ENCODE peak calls at places on chromosomes 11 and 22, in four cellular contexts. One of them, this sample, is unnamed.

GRCh38 chr11:92941676-92942571 is 27.5 kb upstream of the MTNR1B start:
- DNase-seq in tibial artery: no peak
- DNase-seq in cardiac fibroblast: peak; percentile 60
- DNase-seq in H1: no peak
- DNase-seq in this sample: peak; percentile 44

GRCh38 chr22:42632096-42632495 is 8.3 kb downstream of the ATP5MGL start:
- DNase-seq in tibial artery: no peak
- DNase-seq in cardiac fibroblast: peak; percentile 22
- DNase-seq in H1: no peak
- DNase-seq in this sample: no peak

GRCh38 chr11:57476883-57477506 is 16.7 kb downstream of the RTN4RL2 start:
- DNase-seq in tibial artery: no peak
- DNase-seq in cardiac fibroblast: no peak
- DNase-seq in H1: no peak
- DNase-seq in this sample: peak; percentile 34

GRCh38 chr22:41742918-41743317 is 43.6 kb downstream of the MEI1 start:
- DNase-seq in tibial artery: no peak
- DNase-seq in cardiac fibroblast: no peak
- DNase-seq in H1: no peak
- DNase-seq in this sample: no peak

GRCh38 chr11:112610996-112611795 is 350.0 kb upstream of the NCAM1 start:
- DNase-seq in tibial artery: no peak
- DNase-seq in cardiac fibroblast: peak; percentile 29
- DNase-seq in H1: no peak
- DNase-seq in this sample: peak; percentile 5

GRCh38 chr11:110598725-110599124 is 113.5 kb downstream of the ARHGAP20 start:
- DNase-seq in tibial artery: no peak
- DNase-seq in cardiac fibroblast: no peak
- DNase-seq in H1: no peak
- DNase-seq in this sample: no peak

GRCh38 chr22:39558254-39558727 is 12.3 kb upstream of the CACNA1I start:
- DNase-seq in tibial artery: no peak
- DNase-seq in cardiac fibroblast: no peak
- DNase-seq in H1: no peak
- DNase-seq in this sample: no peak

GRCh38 chr11:24043842-24044241 is 453.0 kb upstream of the LUZP2 start:
- DNase-seq in tibial artery: no peak
- DNase-seq in cardiac fibroblast: no peak
- DNase-seq in H1: peak; percentile 1
- DNase-seq in this sample: no peak

GRCh38 chr22:48881326-48881980 is 946.2 kb downstream of the BRD1 start:
- DNase-seq in tibial artery: no peak
- DNase-seq in cardiac fibroblast: no peak
- DNase-seq in H1: no peak
- DNase-seq in this sample: no peak

GRCh38 chr11:2767751-2768150 is 68.0 kb upstream of the KCNQ1OT1 start:
- DNase-seq in tibial artery: no peak
- DNase-seq in cardiac fibroblast: no peak
- DNase-seq in H1: no peak
- DNase-seq in this sample: no peak

GRCh38 chr11:113907681-113908080 is 3.1 kb downstream of the HTR3B start:
- DNase-seq in tibial artery: no peak
- DNase-seq in cardiac fibroblast: no peak
- DNase-seq in H1: no peak
- DNase-seq in this sample: no peak

GRCh38 chr11:129277216-129277838 is 85.2 kb upstream of the ARHGAP32 start:
- DNase-seq in tibial artery: no peak
- DNase-seq in cardiac fibroblast: no peak
- DNase-seq in H1: no peak
- DNase-seq in this sample: peak; percentile 18

GRCh38 chr22:19849800-19850481 is 4.7 kb downstream of the GNB1L start:
- DNase-seq in tibial artery: no peak
- DNase-seq in cardiac fibroblast: no peak
- DNase-seq in H1: no peak
- DNase-seq in this sample: no peak

GRCh38 chr11:123228489-123229163 is 33.6 kb upstream of the CLMP start:
- DNase-seq in tibial artery: no peak
- DNase-seq in cardiac fibroblast: no peak
- DNase-seq in H1: no peak
- DNase-seq in this sample: no peak

GRCh38 chr11:15970506-15971214 is 385.7 kb downstream of the SOX6 start:
- DNase-seq in tibial artery: no peak
- DNase-seq in cardiac fibroblast: peak; percentile 3
- DNase-seq in H1: no peak
- DNase-seq in this sample: no peak

GRCh38 chr11:1757861-1758610 is 5.7 kb downstream of the CTSD start:
- DNase-seq in tibial artery: no peak
- DNase-seq in cardiac fibroblast: no peak
- DNase-seq in H1: no peak
- DNase-seq in this sample: no peak

GRCh38 chr11:61027141-61027840 is 55.8 kb downstream of the CD6 start:
- DNase-seq in tibial artery: no peak
- DNase-seq in cardiac fibroblast: no peak
- DNase-seq in H1: no peak
- DNase-seq in this sample: no peak

GRCh38 chr11:76302707-76303395 is 78.1 kb downstream of the THAP12 start:
- DNase-seq in tibial artery: no peak
- DNase-seq in cardiac fibroblast: no peak
- DNase-seq in H1: no peak
- DNase-seq in this sample: no peak

GRCh38 chr22:49534386-49534785 is 293.3 kb downstream of the BRD1 start:
- DNase-seq in tibial artery: peak; percentile 3
- DNase-seq in cardiac fibroblast: no peak
- DNase-seq in H1: no peak
- DNase-seq in this sample: no peak

GRCh38 chr11:123302751-123303195 is 107.7 kb upstream of the CLMP start:
- DNase-seq in tibial artery: no peak
- DNase-seq in cardiac fibroblast: peak; percentile 71
- DNase-seq in H1: no peak
- DNase-seq in this sample: peak; percentile 59

GRCh38 chr11:111372538-111372937 is 6.5 kb downstream of the POU2AF1 start:
- DNase-seq in tibial artery: no peak
- DNase-seq in cardiac fibroblast: no peak
- DNase-seq in H1: no peak
- DNase-seq in this sample: no peak

GRCh38 chr11:3165152-3165705 is at the start of gene OSBPL5:
- DNase-seq in tibial artery: peak; percentile 79
- DNase-seq in cardiac fibroblast: peak; percentile 53
- DNase-seq in H1: no peak
- DNase-seq in this sample: peak; percentile 53

GRCh38 chr11:85316967-85317366 is 310.2 kb downstream of the DLG2 start:
- DNase-seq in tibial artery: no peak
- DNase-seq in cardiac fibroblast: no peak
- DNase-seq in H1: no peak
- DNase-seq in this sample: no peak

GRCh38 chr11:133901999-133902398 is 54.8 kb downstream of the IGSF9B start:
- DNase-seq in tibial artery: no peak
- DNase-seq in cardiac fibroblast: no peak
- DNase-seq in H1: no peak
- DNase-seq in this sample: no peak

GRCh38 chr22:20550851-20551744 is 43.7 kb downstream of the MED15 start:
- DNase-seq in tibial artery: peak; percentile 55
- DNase-seq in cardiac fibroblast: peak; percentile 82
- DNase-seq in H1: no peak
- DNase-seq in this sample: peak; percentile 89

GRCh38 chr22:47605886-47606285 is 843.4 kb downstream of the TBC1D22A start:
- DNase-seq in tibial artery: peak; percentile 0
- DNase-seq in cardiac fibroblast: no peak
- DNase-seq in H1: no peak
- DNase-seq in this sample: no peak

GRCh38 chr11:31887180-31887579 is 76.1 kb upstream of the PAX6 start:
- DNase-seq in tibial artery: no peak
- DNase-seq in cardiac fibroblast: no peak
- DNase-seq in H1: no peak
- DNase-seq in this sample: peak; percentile 5

GRCh38 chr22:19762315-19763140 is 1.9 kb downstream of the TBX1 start:
- DNase-seq in tibial artery: no peak
- DNase-seq in cardiac fibroblast: no peak
- DNase-seq in H1: no peak
- DNase-seq in this sample: no peak

DNA sequence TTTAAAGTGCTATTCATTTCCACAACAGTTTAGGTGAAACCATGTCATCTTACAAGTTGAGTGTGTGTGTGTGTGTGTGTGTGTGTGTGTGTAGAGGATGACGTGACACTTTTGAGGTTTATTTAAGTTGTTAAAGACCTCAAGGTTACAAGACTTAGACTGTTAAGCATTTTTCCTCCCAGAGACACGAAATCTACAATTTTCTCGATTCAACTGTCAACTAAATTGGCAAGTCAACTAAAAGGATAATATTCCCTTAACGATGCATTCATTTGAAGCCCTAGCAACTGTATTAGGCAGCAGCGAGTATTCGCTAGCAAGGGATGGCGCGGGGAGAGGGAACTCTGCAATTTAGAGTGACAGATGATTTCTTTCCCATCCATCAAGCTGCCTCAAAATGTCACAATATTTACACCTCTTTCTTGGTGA is 17.6 kb upstream of the BDNF start:
- DNase-seq in tibial artery: no peak
- DNase-seq in cardiac fibroblast: peak; percentile 40
- DNase-seq in H1: no peak
- DNase-seq in this sample: no peak
- H3K4me3 ChIP-seq in tibial artery: peak overlapping the region; percentile 58
- H3K4me3 ChIP-seq in cardiac fibroblast: peak overlapping the region; percentile 60
- H3K4me3 ChIP-seq in H1: peak overlapping the region; percentile 67
- H3K4me3 ChIP-seq in this sample: no peak overlapping the region

GRCh38 chr22:30555282-30556210 is 9.0 kb upstream of the SEC14L6 start:
- DNase-seq in tibial artery: no peak
- DNase-seq in cardiac fibroblast: no peak
- DNase-seq in H1: no peak
- DNase-seq in this sample: no peak

GRCh38 chr22:30556388-30556787 is 9.8 kb upstream of the SEC14L6 start:
- DNase-seq in tibial artery: no peak
- DNase-seq in cardiac fibroblast: no peak
- DNase-seq in H1: no peak
- DNase-seq in this sample: no peak

GRCh38 chr22:30553971-30554370 is 7.4 kb upstream of the SEC14L6 start:
- DNase-seq in tibial artery: no peak
- DNase-seq in cardiac fibroblast: no peak
- DNase-seq in H1: no peak
- DNase-seq in this sample: no peak

GRCh38 chr22:30559889-30560288 is 13.3 kb upstream of the SEC14L6 start:
- DNase-seq in tibial artery: no peak
- DNase-seq in cardiac fibroblast: no peak
- DNase-seq in H1: no peak
- DNase-seq in this sample: no peak

DNA sequence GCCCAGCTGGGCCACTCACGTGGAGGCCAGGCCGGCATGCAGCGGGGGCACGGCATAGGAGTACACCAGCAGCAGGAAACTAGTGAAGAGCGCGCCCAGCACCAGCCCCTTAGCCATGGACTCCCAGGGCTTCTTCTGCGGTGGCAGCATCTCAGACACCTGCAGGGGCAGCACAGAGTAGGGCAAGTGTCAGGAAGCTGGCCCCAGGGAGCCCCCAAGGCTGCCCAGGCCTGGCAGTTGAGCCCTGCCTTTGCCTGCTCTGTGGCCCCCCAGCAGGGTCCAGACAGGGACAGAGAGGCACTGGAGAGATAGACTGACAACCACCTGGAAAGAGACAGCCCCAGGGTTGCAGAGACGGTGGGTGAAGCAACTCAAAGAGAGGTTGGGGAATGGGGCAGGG is 10.7 kb upstream of the SEC14L6 start:
- DNase-seq in tibial artery: no peak
- DNase-seq in cardiac fibroblast: no peak
- DNase-seq in H1: no peak
- DNase-seq in this sample: no peak
- TF ChIP-seq CTCF in tibial artery: no peak
- TF ChIP-seq CTCF in cardiac fibroblast: no peak
- TF ChIP-seq CTCF in H1: peak; percentile 49
- TF ChIP-seq CTCF in this sample: no peak

GRCh38 chr22:35580351-35581022 is 36.6 kb downstream of the MB start:
- DNase-seq in tibial artery: no peak
- DNase-seq in cardiac fibroblast: no peak
- DNase-seq in H1: no peak
- DNase-seq in this sample: no peak

GRCh38 chr22:35582861-35583670 is 34.1 kb downstream of the MB start:
- DNase-seq in tibial artery: peak; percentile 32
- DNase-seq in cardiac fibroblast: peak; percentile 74
- DNase-seq in H1: no peak
- DNase-seq in this sample: peak; percentile 58

GRCh38 chr22:35582218-35582860 is 34.8 kb downstream of the MB start:
- DNase-seq in tibial artery: no peak
- DNase-seq in cardiac fibroblast: no peak
- DNase-seq in H1: no peak
- DNase-seq in this sample: no peak

GRCh38 chr22:35578836-35579575 is 38.1 kb downstream of the MB start:
- DNase-seq in tibial artery: no peak
- DNase-seq in cardiac fibroblast: no peak
- DNase-seq in H1: no peak
- DNase-seq in this sample: no peak

DNA sequence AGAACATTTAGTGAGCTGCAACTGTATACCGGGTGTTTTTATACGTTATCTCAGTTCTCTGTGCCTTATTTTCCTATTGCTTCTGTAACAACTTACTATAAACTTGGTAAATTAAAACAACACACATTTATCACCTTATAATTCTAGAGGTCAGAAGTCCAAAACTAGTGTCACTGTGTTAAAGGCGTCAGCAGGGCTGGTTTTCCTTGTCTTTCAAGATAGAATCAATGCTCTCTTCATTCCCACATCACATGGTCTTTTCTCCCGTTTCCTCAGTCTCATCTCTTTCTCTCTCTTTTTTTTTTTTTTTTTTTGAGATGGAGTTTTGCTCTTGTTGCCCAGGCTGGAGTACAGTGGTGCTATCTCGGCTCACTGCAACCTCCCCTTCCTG is 36.1 kb downstream of the MB start:
- DNase-seq in tibial artery: no peak
- DNase-seq in cardiac fibroblast: no peak
- DNase-seq in H1: no peak
- DNase-seq in this sample: no peak
- H3K4me3 ChIP-seq in tibial artery: no peak overlapping the region
- H3K4me3 ChIP-seq in cardiac fibroblast: no peak overlapping the region
- H3K4me3 ChIP-seq in H1: no peak overlapping the region
- H3K4me3 ChIP-seq in this sample: no peak overlapping the region

DNA sequence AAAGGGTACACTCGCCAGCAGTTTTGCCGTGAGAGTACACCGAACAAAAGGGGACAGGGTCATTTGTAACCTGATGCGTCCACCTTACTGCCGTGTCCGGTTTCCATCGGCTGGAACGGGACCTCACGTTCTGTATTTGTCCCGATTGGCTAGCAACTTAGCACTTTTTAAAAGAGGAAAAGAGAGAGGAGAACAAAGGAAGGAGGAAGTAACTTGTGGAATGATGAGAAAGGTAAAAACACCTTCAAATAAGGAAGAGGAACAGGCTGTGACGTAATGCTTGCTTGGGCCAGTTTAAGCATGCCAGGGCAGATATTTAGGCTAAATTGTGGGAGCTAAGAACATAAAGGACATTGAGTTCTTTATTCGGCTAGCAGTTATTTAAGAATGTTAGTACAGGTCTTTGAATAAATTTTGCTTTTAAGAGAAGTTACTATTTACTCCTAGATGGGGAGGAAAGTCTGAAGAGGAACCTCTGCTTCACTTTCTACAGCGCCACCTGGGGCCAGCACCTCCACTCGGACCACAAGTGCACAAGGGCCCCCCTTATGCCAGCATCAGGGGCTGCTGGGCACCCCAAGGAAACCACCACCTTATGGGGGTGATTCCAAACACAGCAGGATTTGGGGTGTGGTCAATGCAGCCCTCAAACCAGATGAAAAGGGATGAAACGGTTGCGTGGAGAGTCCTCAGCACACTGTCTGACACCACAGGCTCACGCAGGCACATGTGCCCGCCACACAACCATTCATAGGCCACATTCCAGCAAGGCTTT is 5.8 kb downstream of the ARSA start:
- DNase-seq in tibial artery: no peak
- DNase-seq in cardiac fibroblast: no peak
- DNase-seq in H1: no peak
- DNase-seq in this sample: no peak
- TF ChIP-seq CTCF in tibial artery: no peak
- TF ChIP-seq CTCF in cardiac fibroblast: peak; percentile 11
- TF ChIP-seq CTCF in H1: peak; percentile 35
- TF ChIP-seq CTCF in this sample: peak; percentile 1

This sample was measured in fibroblast of mammary gland.